ENCODE peak calls at places on chromosomes 6 and 20, in nine cellular contexts. W is caudate nucleus; K is PC-9; H is ACHN; Y is GM13976; N is GM23248; T is activated CD8-positive, alpha-beta memory T cell treated with anti-CD3 and anti-CD28 coated beads for 24 hours; R is cardiac septum; F is progenitor cell of endocrine pancreas. E is an unnamed sample.

GRCh38 chr20:61057313-61058171 is 194.5 kb upstream of the CDH4 start:
- DNase-seq in W (no peak), F (no peak), N (no peak), K (no peak), Y (no peak), R (peak), H (no peak), T (no peak), E (no peak)

GRCh38 chr6:878179-878578 is 185.2 kb upstream of the EXOC2 start:
- DNase-seq in Y (no peak), R (no peak), K (no peak), N (no peak), F (no peak), W (no peak), T (no peak), H (no peak), E (no peak)

GRCh38 chr6:88573971-88574370 is 389.4 kb downstream of the RNGTT start:
- DNase-seq in F (no peak), H (no peak), N (no peak), W (no peak), T (no peak), K (no peak), R (no peak), Y (no peak), E (no peak)

GRCh38 chr6:155417454-155417853 is 38.2 kb downstream of the NOX3 start:
- DNase-seq in Y (peak), H (no peak), R (no peak), N (peak), F (no peak), W (no peak), K (no peak), T (no peak), E (no peak)

GRCh38 chr20:14219801-14220461 is 117.5 kb downstream of the FLRT3 start:
- DNase-seq in W (no peak), K (peak), N (no peak), F (no peak), Y (no peak), T (no peak), R (peak), H (no peak), E (no peak)

GRCh38 chr20:41123636-41124035 is 13.7 kb upstream of the PLCG1 start:
- DNase-seq in K (no peak), F (no peak), H (no peak), W (no peak), Y (no peak), T (no peak), N (no peak), R (no peak), E (no peak)

GRCh38 chr20:64222273-64222672 is 33.3 kb upstream of the PCMTD2 start:
- DNase-seq in N (peak), K (peak), T (no peak), W (no peak), Y (no peak), H (no peak), R (no peak), F (no peak), E (no peak)

GRCh38 chr6:155710704-155711103 is 255.1 kb upstream of the NOX3 start:
- DNase-seq in F (no peak), R (no peak), H (no peak), K (no peak), T (no peak), N (no peak), Y (no peak), W (no peak), E (no peak)

GRCh38 chr6:8492536-8493125 is 57.3 kb upstream of the SLC35B3 start:
- DNase-seq in F (no peak), Y (no peak), R (no peak), K (no peak), T (no peak), N (peak), H (no peak), W (no peak), E (no peak)

GRCh38 chr20:24448170-24448569 is 21.3 kb upstream of the SYNDIG1 start:
- DNase-seq in K (no peak), T (peak), W (no peak), N (no peak), R (no peak), Y (no peak), F (no peak), H (no peak), E (no peak)

GRCh38 chr6:35492664-35493284 is 4.1 kb downstream of the TEAD3 start:
- DNase-seq in T (no peak), R (no peak), K (no peak), N (no peak), W (no peak), H (no peak), F (no peak), Y (no peak), E (no peak)

GRCh38 chr20:48945840-48946514 is 24.5 kb downstream of the ARFGEF2 start:
- DNase-seq in T (no peak), H (no peak), K (peak), R (no peak), Y (no peak), N (peak), F (no peak), W (no peak), E (no peak)

GRCh38 chr6:143139239-143139784 is 78.6 kb downstream of the AIG1 start:
- DNase-seq in F (no peak), W (no peak), Y (no peak), H (no peak), N (peak), T (no peak), R (no peak), K (no peak), E (no peak)

GRCh38 chr6:81568973-81569372 is 183.5 kb downstream of the TENT5A start:
- DNase-seq in W (no peak), R (no peak), H (no peak), Y (no peak), F (no peak), T (no peak), N (no peak), K (no peak), E (no peak)

GRCh38 chr20:50865591-50865990 is 65.6 kb downstream of the ADNP start:
- DNase-seq in Y (no peak), N (no peak), F (no peak), H (no peak), W (no peak), T (no peak), R (no peak), K (no peak), E (no peak)

GRCh38 chr20:48075591-48076174 is 290.4 kb upstream of the SULF2 start:
- DNase-seq in T (no peak), W (no peak), N (peak), R (no peak), H (no peak), F (no peak), Y (no peak), K (peak), E (no peak)

GRCh38 chr20:1934162-1934561 is 39.0 kb downstream of the SIRPA start:
- DNase-seq in N (peak), R (no peak), Y (no peak), K (no peak), H (no peak), F (no peak), T (no peak), W (no peak), E (no peak)

GRCh38 chr20:17610566-17611289 is 40.9 kb downstream of the DSTN start:
- DNase-seq in T (peak), F (no peak), Y (peak), R (no peak), N (no peak), H (no peak), K (no peak), W (no peak), E (no peak)

E was measured in HepG2.